ENCODE peak calls at places on chromosomes 4 and X, in six cellular contexts. One of them, this sample, is unnamed. For H3K4me1, the result is how much of the 10 kb centered on the place peaks cover.

GRCh38 chrX:11786862-11787261 is 28.8 kb downstream of the MSL3 start:
- DNase-seq in PC-9: no peak
- DNase-seq in body of pancreas: no peak
- DNase-seq in mammary epithelial cell: no peak
- DNase-seq in OCI-LY7: no peak
- DNase-seq in mesendoderm: no peak
- DNase-seq in this sample: no peak

GRCh38 chr4:20311863-20312262 is 60.2 kb downstream of the SLIT2 start:
- DNase-seq in PC-9: no peak
- DNase-seq in body of pancreas: no peak
- DNase-seq in mammary epithelial cell: no peak
- DNase-seq in OCI-LY7: no peak
- DNase-seq in mesendoderm: no peak
- DNase-seq in this sample: no peak

GRCh38 chr4:38834570-38834969 is 22.0 kb downstream of the TLR6 start:
- DNase-seq in PC-9: no peak
- DNase-seq in body of pancreas: no peak
- DNase-seq in mammary epithelial cell: no peak
- DNase-seq in OCI-LY7: no peak
- DNase-seq in mesendoderm: no peak
- DNase-seq in this sample: no peak

GRCh38 chrX:40933132-40934078 is 151.8 kb upstream of the USP9X start:
- DNase-seq in PC-9: peak
- DNase-seq in body of pancreas: no peak
- DNase-seq in mammary epithelial cell: no peak
- DNase-seq in OCI-LY7: no peak
- DNase-seq in mesendoderm: peak
- DNase-seq in this sample: no peak

GRCh38 chrX:150730719-150731118 is 37.5 kb downstream of the MTMR1 start:
- DNase-seq in PC-9: no peak
- DNase-seq in body of pancreas: no peak
- DNase-seq in mammary epithelial cell: no peak
- DNase-seq in OCI-LY7: no peak
- DNase-seq in mesendoderm: no peak
- DNase-seq in this sample: no peak

GRCh38 chr4:153643406-153644016 is 40.6 kb upstream of the TLR2 start:
- DNase-seq in PC-9: peak
- DNase-seq in body of pancreas: no peak
- DNase-seq in mammary epithelial cell: peak
- DNase-seq in OCI-LY7: peak
- DNase-seq in mesendoderm: peak
- DNase-seq in this sample: no peak

GRCh38 chr4:71677568-71677967 is 106.3 kb downstream of the GC start:
- DNase-seq in PC-9: no peak
- DNase-seq in body of pancreas: no peak
- DNase-seq in mammary epithelial cell: no peak
- DNase-seq in OCI-LY7: no peak
- DNase-seq in mesendoderm: no peak
- DNase-seq in this sample: no peak

GRCh38 chrX:52577464-52578173 is 60.8 kb upstream of the XAGE1B start:
- DNase-seq in PC-9: no peak
- DNase-seq in body of pancreas: no peak
- DNase-seq in mammary epithelial cell: no peak
- DNase-seq in OCI-LY7: no peak
- DNase-seq in mesendoderm: no peak
- DNase-seq in this sample: no peak

GRCh38 chr4:36244257-36245084 is at the start of gene ARAP2:
- DNase-seq in PC-9: peak
- DNase-seq in body of pancreas: peak
- DNase-seq in mammary epithelial cell: peak
- DNase-seq in OCI-LY7: peak
- DNase-seq in mesendoderm: peak
- DNase-seq in this sample: peak

GRCh38 chr4:1291091-1291490 is 1.4 kb downstream of the MAEA start:
- DNase-seq in PC-9: no peak
- DNase-seq in body of pancreas: no peak
- DNase-seq in mammary epithelial cell: no peak
- DNase-seq in OCI-LY7: no peak
- DNase-seq in mesendoderm: no peak
- DNase-seq in this sample: no peak

GRCh38 chrX:6941041-6941440 is 206.5 kb upstream of the STS start:
- DNase-seq in PC-9: no peak
- DNase-seq in body of pancreas: no peak
- DNase-seq in mammary epithelial cell: no peak
- DNase-seq in OCI-LY7: no peak
- DNase-seq in mesendoderm: no peak
- DNase-seq in this sample: no peak

GRCh38 chrX:84710611-84711010 is 208.4 kb upstream of the HDX start:
- DNase-seq in PC-9: no peak
- DNase-seq in body of pancreas: no peak
- DNase-seq in mammary epithelial cell: no peak
- DNase-seq in OCI-LY7: no peak
- DNase-seq in mesendoderm: peak
- DNase-seq in this sample: no peak

GRCh38 chr4:100288167-100288566 is 97.9 kb upstream of the DDIT4L start:
- DNase-seq in PC-9: no peak
- DNase-seq in body of pancreas: no peak
- DNase-seq in mammary epithelial cell: peak
- DNase-seq in OCI-LY7: no peak
- DNase-seq in mesendoderm: peak
- DNase-seq in this sample: no peak

DNA sequence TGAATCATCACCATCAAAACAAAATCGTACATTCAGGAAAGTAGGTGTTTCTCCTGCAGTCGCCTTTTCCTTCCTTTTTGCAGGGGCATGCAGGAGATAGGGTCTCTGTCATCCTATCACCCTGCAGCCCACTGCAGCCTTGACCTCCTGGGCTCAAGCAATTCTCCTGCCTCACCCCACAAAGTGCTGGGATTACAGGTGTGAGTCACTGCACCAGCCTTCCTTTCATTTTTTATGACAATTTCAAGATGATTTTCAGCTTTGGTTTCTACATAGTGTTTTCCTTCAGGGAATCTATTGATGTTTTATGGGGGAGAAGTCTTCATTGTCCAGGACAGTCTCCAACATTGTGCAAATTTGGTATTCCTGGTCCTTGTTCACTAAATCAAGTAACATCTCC is 71.7 kb downstream of the USP38 start:
- DNase-seq in PC-9: no peak
- DNase-seq in body of pancreas: no peak
- DNase-seq in mammary epithelial cell: peak
- DNase-seq in OCI-LY7: no peak
- DNase-seq in mesendoderm: no peak
- DNase-seq in this sample: no peak
- H3K27ac ChIP-seq in PC-9: no peak
- H3K27ac ChIP-seq in body of pancreas: no peak
- H3K27ac ChIP-seq in mammary epithelial cell: no peak
- H3K27ac ChIP-seq in OCI-LY7: no peak
- H3K27ac ChIP-seq in mesendoderm: no peak
- H3K27ac ChIP-seq in this sample: no peak

GRCh38 chr4:98625399-98625798 is 33.0 kb downstream of the TSPAN5 start:
- DNase-seq in PC-9: no peak
- DNase-seq in body of pancreas: no peak
- DNase-seq in mammary epithelial cell: peak
- DNase-seq in OCI-LY7: no peak
- DNase-seq in mesendoderm: no peak
- DNase-seq in this sample: no peak

GRCh38 chr4:98624144-98624543 is 34.3 kb downstream of the TSPAN5 start:
- DNase-seq in PC-9: no peak
- DNase-seq in body of pancreas: no peak
- DNase-seq in mammary epithelial cell: no peak
- DNase-seq in OCI-LY7: no peak
- DNase-seq in mesendoderm: no peak
- DNase-seq in this sample: no peak

GRCh38 chr4:98623126-98623802 is 35.1 kb downstream of the TSPAN5 start:
- DNase-seq in PC-9: no peak
- DNase-seq in body of pancreas: no peak
- DNase-seq in mammary epithelial cell: no peak
- DNase-seq in OCI-LY7: no peak
- DNase-seq in mesendoderm: no peak
- DNase-seq in this sample: no peak

GRCh38 chr4:98625920-98626319 is 32.5 kb downstream of the TSPAN5 start:
- DNase-seq in PC-9: peak
- DNase-seq in body of pancreas: no peak
- DNase-seq in mammary epithelial cell: peak
- DNase-seq in OCI-LY7: no peak
- DNase-seq in mesendoderm: no peak
- DNase-seq in this sample: no peak

DNA sequence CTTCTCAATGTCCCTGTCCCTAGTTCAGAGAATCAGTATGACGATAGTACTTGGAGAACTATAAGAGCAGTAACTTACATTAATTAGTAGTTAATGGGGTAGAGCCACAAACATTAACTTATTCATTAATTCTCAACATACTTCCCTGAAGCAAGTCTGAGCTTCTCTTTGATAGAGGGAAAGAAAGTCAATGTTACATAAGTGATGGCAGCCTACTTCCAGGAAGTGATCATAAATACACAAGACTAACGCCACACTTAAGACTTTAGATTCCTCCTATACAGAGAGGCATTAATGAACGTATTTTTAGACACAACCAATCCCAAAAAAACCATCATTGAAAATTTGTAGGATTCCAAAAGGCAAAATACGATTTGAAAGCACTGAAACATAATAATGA is 33.8 kb downstream of the TSPAN5 start:
- DNase-seq in PC-9: no peak
- DNase-seq in body of pancreas: no peak
- DNase-seq in mammary epithelial cell: no peak
- DNase-seq in OCI-LY7: no peak
- DNase-seq in mesendoderm: no peak
- DNase-seq in this sample: no peak
- H3K4me1 ChIP-seq in PC-9: under half
- H3K4me1 ChIP-seq in body of pancreas: under half
- H3K4me1 ChIP-seq in mammary epithelial cell: under half
- H3K4me1 ChIP-seq in OCI-LY7: under half
- H3K4me1 ChIP-seq in mesendoderm: under half
- H3K4me1 ChIP-seq in this sample: under half

GRCh38 chr4:74320559-74321118 is 12.4 kb downstream of the EPGN start:
- DNase-seq in PC-9: peak
- DNase-seq in body of pancreas: peak
- DNase-seq in mammary epithelial cell: peak
- DNase-seq in OCI-LY7: peak
- DNase-seq in mesendoderm: peak
- DNase-seq in this sample: peak
- H3K4me3 ChIP-seq in PC-9: no peak
- H3K4me3 ChIP-seq in body of pancreas: no peak
- H3K4me3 ChIP-seq in mammary epithelial cell: no peak
- H3K4me3 ChIP-seq in OCI-LY7: no peak
- H3K4me3 ChIP-seq in mesendoderm: no peak
- H3K4me3 ChIP-seq in this sample: no peak

GRCh38 chrX:104679175-104679574 is 113.2 kb downstream of the IL1RAPL2 start:
- DNase-seq in PC-9: peak
- DNase-seq in body of pancreas: no peak
- DNase-seq in mammary epithelial cell: no peak
- DNase-seq in OCI-LY7: no peak
- DNase-seq in mesendoderm: no peak
- DNase-seq in this sample: no peak
- H3K27ac ChIP-seq in PC-9: peak
- H3K27ac ChIP-seq in body of pancreas: no peak
- H3K27ac ChIP-seq in mammary epithelial cell: no peak
- H3K27ac ChIP-seq in OCI-LY7: no peak
- H3K27ac ChIP-seq in mesendoderm: no peak
- H3K27ac ChIP-seq in this sample: no peak

GRCh38 chr4:2847297-2847871 is 3.7 kb downstream of the ADD1 start:
- DNase-seq in PC-9: no peak
- DNase-seq in body of pancreas: no peak
- DNase-seq in mammary epithelial cell: no peak
- DNase-seq in OCI-LY7: no peak
- DNase-seq in mesendoderm: peak
- DNase-seq in this sample: no peak

GRCh38 chr4:2849267-2850140 is 5.9 kb downstream of the ADD1 start:
- DNase-seq in PC-9: no peak
- DNase-seq in body of pancreas: peak
- DNase-seq in mammary epithelial cell: no peak
- DNase-seq in OCI-LY7: no peak
- DNase-seq in mesendoderm: no peak
- DNase-seq in this sample: no peak

GRCh38 chr4:2848449-2848848 is 4.8 kb downstream of the ADD1 start:
- DNase-seq in PC-9: no peak
- DNase-seq in body of pancreas: no peak
- DNase-seq in mammary epithelial cell: peak
- DNase-seq in OCI-LY7: no peak
- DNase-seq in mesendoderm: peak
- DNase-seq in this sample: no peak

GRCh38 chr4:2852481-2852881 is 8.8 kb downstream of the ADD1 start:
- DNase-seq in PC-9: no peak
- DNase-seq in body of pancreas: no peak
- DNase-seq in mammary epithelial cell: no peak
- DNase-seq in OCI-LY7: peak
- DNase-seq in mesendoderm: no peak
- DNase-seq in this sample: peak

GRCh38 chr4:2850966-2851782 is 7.5 kb downstream of the ADD1 start:
- DNase-seq in PC-9: no peak
- DNase-seq in body of pancreas: no peak
- DNase-seq in mammary epithelial cell: no peak
- DNase-seq in OCI-LY7: peak
- DNase-seq in mesendoderm: no peak
- DNase-seq in this sample: no peak
- H3K4me1 ChIP-seq in PC-9: under half
- H3K4me1 ChIP-seq in body of pancreas: half or more
- H3K4me1 ChIP-seq in mammary epithelial cell: under half
- H3K4me1 ChIP-seq in OCI-LY7: under half
- H3K4me1 ChIP-seq in mesendoderm: under half
- H3K4me1 ChIP-seq in this sample: half or more

DNA sequence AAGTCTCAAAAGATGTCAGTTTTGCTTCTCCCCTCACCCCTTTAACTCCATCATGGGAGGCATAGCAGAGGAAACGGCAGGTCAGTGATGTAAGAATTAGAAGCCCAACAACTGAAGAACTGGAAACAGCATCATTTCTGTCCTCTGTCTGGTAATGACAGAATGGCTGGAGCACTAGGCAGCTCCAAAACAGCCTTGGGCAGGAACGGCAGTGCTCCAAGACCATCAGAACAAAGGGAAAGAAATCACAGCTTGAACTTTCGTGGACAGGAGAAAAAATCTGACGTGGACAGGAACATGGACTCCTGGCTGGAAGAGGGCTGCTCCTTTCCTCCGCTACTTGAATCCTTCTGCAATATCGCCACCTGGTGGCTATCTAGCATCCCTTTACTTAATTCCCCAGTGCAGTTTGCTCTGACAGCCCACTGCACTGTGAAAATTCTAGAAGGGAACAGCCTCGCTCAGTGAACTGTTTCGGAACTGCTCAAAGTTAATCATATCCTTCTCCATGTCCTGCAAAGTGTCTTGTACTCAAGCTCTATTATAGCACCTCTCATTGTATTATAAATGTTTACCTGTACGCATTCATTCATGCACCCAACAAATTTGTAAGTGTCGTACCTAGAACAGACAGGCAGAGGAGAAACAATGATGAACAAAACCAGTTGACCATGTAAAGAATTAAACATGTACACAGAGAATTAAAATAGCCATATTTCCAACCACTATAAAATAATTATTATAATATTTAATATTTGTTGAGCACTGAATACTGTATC is 20.4 kb downstream of the SLC25A53 start:
- DNase-seq in PC-9: peak
- DNase-seq in body of pancreas: peak
- DNase-seq in mammary epithelial cell: peak
- DNase-seq in OCI-LY7: peak
- DNase-seq in mesendoderm: peak
- DNase-seq in this sample: no peak
- H3K4me3 ChIP-seq in PC-9: no peak
- H3K4me3 ChIP-seq in body of pancreas: no peak
- H3K4me3 ChIP-seq in mammary epithelial cell: no peak
- H3K4me3 ChIP-seq in OCI-LY7: no peak
- H3K4me3 ChIP-seq in mesendoderm: no peak
- H3K4me3 ChIP-seq in this sample: peak